ENCODE peak calls at places on chromosome X, in ten cellular contexts. T, Q, Y, J, I, L, O, S, E and P are unnamed samples.
A peak's percentile ranks its signal among the peaks of the same experiment; 100 is the strongest.

GRCh38 chrX:53317365-53318069 is 36.1 kb upstream of the IQSEC2 start:
- DNase-seq in E (no peak), Y (no peak), O (peak; percentile 4), Q (peak; percentile 80), T (no peak), I (peak; percentile 56), S (peak; percentile 33), L (peak; percentile 47), J (peak; percentile 22), P (peak; percentile 82)

GRCh38 chrX:672931-673330 is 42.3 kb downstream of the SHOX start:
- DNase-seq in I (no peak), J (no peak), S (no peak), Y (no peak), L (no peak), O (no peak), Q (no peak), E (no peak), T (no peak), P (no peak)

GRCh38 chrX:96098471-96098870 is 586.2 kb upstream of the DIAPH2 start:
- DNase-seq in T (no peak), Q (no peak), E (no peak), I (no peak), J (no peak), S (no peak), Y (no peak), L (no peak), O (no peak), P (no peak)

GRCh38 chrX:84735025-84735424 is 232.8 kb upstream of the HDX start:
- DNase-seq in L (no peak), Q (no peak), S (no peak), Y (no peak), O (peak; percentile 61), T (no peak), J (no peak), I (peak; percentile 33), E (no peak), P (no peak)

GRCh38 chrX:1242901-1243402 is 25.7 kb upstream of the CSF2RA start:
- DNase-seq in Q (no peak), T (no peak), S (no peak), J (no peak), E (no peak), I (peak; percentile 9), Y (peak; percentile 10), L (no peak), O (no peak), P (no peak)

GRCh38 chrX:10101269-10101668 is 55.5 kb upstream of the CLCN4 start:
- DNase-seq in O (no peak), Q (peak; percentile 40), T (no peak), L (no peak), I (peak; percentile 62), E (no peak), Y (no peak), S (no peak), J (no peak), P (no peak)

GRCh38 chrX:54496936-54497335 is 902 bp upstream of the FGD1 start:
- DNase-seq in S (no peak), Y (no peak), E (no peak), J (no peak), O (no peak), I (no peak), L (no peak), T (no peak), Q (no peak), P (no peak)

GRCh38 chrX:20547649-20548051 is 280.9 kb upstream of the RPS6KA3 start:
- DNase-seq in O (no peak), T (no peak), S (peak; percentile 54), Q (peak; percentile 64), Y (no peak), I (peak; percentile 64), E (no peak), L (no peak), J (no peak), P (no peak)

GRCh38 chrX:34768290-34768689 is 111.2 kb upstream of the TMEM47 start:
- DNase-seq in L (no peak), Y (no peak), J (no peak), T (no peak), S (no peak), O (no peak), Q (no peak), I (no peak), E (no peak), P (no peak)

DNA sequence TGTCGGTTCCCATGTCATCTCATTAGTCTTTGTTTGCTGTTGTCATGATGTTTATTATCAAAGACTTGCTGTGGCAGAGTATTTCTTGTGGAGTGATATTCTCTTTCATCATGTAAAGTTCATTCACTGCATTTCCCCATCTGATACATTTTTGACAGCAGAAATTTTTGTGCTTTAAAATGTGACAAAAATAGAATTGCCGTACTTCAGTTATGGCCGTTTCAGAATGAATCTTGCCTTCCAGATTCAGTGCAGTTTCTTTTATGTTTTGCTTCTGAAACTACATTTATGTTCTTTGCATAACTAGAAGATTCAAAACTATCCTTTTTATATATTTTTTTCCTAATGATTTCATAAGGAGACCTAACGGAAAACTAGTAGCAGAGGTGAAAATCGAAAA is 10.0 kb downstream of the CSTF2 start:
- DNase-seq in O (no peak), I (no peak), J (no peak), T (no peak), Q (no peak), L (no peak), E (no peak), S (no peak), Y (no peak), P (no peak)
- H3K4me3 ChIP-seq in O (no peak overlapping the region), I (no peak overlapping the region), J (no peak overlapping the region), T (no peak overlapping the region), Q (no peak overlapping the region), L (no peak overlapping the region), E (no peak overlapping the region), S (no peak overlapping the region), Y (no peak overlapping the region), P (no peak overlapping the region)

DNA sequence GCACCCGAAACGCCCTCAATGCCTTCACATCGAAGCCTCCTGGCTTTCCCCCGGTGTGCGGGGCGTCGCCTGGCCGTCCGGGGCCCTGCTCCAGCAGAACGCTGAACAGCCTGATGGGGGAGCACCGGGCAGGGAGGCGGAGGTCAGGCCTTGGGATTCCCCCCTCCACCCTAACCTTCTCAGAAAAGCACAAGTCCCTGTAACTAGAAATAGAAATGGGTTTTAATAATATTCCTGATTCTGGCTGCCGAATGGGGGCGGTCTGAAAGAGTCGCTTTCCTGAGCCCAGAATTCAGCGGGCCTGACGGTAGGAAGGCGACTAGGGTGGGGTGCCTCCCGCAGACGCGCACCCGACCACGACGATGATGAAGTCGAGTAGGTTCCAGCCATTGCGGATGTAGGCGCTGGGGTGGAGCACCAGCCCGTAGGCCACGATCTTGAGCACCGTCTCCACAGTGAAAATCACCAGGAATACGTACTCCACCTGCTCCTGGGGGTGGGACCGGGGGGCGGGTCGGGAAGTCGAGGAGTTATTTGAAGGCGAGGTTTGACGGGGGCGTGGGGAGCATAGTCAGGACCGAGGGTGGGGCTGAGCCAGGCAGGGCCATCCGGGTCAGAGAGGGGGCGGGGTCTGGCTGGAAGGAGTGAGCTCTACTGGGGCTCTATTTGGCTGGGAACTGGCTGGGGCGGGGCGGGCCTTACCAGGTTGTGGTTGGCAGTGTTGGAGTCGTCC is 2.5 kb downstream of the CACNA1F start:
- DNase-seq in Y (no peak), L (peak; percentile 46), Q (peak; percentile 81), E (no peak), O (no peak), S (no peak), T (peak; percentile 79), J (peak; percentile 59), I (no peak), P (peak; percentile 72)
- TF ChIP-seq CTCF in Y (peak; percentile 20), L (no peak), Q (no peak), E (no peak), O (peak; percentile 8), S (no peak), T (no peak), J (no peak), I (peak; percentile 37), P (no peak)

GRCh38 chrX:137567474-137568232 is 1.7 kb downstream of the ZIC3 start:
- DNase-seq in Q (no peak), T (no peak), J (no peak), Y (no peak), O (no peak), I (no peak), E (no peak), S (no peak), L (no peak), P (no peak)

GRCh38 chrX:137563681-137564651 is 2.0 kb upstream of the ZIC3 start:
- DNase-seq in O (no peak), Q (no peak), Y (no peak), L (no peak), S (no peak), E (no peak), I (peak; percentile 60), J (no peak), T (no peak), P (no peak)

GRCh38 chrX:137566746-137567473 is 983 bp downstream of the ZIC3 start:
- DNase-seq in O (no peak), T (no peak), I (peak; percentile 64), E (no peak), Y (no peak), L (no peak), Q (no peak), J (no peak), S (no peak), P (no peak)

GRCh38 chrX:137565921-137566745 is at the start of gene ZIC3:
- DNase-seq in Q (peak; percentile 75), S (peak; percentile 0), I (peak; percentile 88), J (peak; percentile 18), O (no peak), Y (no peak), T (no peak), L (peak; percentile 29), E (no peak), P (peak; percentile 65)

DNA sequence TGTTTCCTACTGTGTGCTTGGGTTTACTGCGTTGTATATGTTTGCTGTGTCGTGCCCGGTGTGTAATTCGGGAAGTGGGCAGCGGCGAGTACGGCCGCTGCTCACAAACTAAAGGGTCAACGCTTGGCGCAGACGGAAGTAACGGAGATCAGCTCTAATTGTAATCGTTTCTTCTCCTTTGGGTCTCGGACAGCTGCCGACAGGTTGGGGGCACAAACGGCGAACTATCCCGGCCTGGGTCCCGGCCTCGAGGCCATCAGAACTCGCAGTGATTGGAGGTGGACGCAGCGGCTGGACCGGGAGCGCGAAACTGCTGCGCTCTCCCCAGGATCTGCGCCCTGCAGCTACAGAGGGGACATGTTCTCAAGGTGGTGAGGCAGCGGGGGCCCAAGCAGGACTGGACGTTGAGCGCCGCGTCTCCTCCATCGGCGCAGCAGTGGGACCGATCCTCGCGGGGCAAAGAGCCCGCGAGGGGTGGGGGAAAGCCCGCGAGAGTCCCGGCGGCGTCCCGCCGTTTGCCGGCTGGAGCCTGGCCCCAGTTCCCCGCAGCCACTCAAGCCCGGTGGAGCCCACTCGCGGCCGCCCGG is 516 bp upstream of the ZIC3 start:
- DNase-seq in Y (no peak), O (no peak), E (no peak), S (no peak), Q (no peak), J (no peak), L (no peak), I (no peak), T (no peak), P (no peak)
- H3K4me3 ChIP-seq in Y (peak overlapping the region; percentile 29), O (no peak overlapping the region), E (no peak overlapping the region), S (peak overlapping the region; percentile 24), Q (peak overlapping the region; percentile 22), J (peak overlapping the region; percentile 12), L (peak overlapping the region; percentile 60), I (peak overlapping the region; percentile 68), T (peak overlapping the region; percentile 47), P (peak overlapping the region; percentile 73)

DNA sequence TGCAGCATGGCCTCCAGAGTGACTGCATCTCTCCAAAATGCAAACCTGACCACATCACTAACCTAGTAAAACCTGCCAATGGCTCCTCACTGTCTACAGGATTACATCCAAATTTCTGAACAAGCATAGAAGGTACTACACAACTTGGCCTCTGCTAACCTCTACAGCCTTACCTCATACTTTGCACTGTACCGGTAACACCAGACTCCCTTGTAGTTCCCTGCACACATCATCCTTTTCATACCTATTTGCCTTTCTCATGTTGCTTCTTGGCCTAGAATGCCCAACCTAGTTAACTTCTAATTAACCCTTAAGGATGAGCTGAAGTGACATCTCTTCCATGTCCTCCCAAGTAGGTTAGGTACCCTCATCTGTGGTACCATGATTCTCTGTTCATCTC is 33.4 kb upstream of the KCNE5 start:
- DNase-seq in O (no peak), I (no peak), J (no peak), S (no peak), E (no peak), L (no peak), T (no peak), Y (no peak), Q (no peak), P (no peak)
- TF ChIP-seq CTCF in O (no peak), I (no peak), J (no peak), S (no peak), E (no peak), L (no peak), T (no peak), Y (no peak), Q (no peak), P (no peak)